ENCODE peak calls at places on chromosomes 3 and 15, in six cellular contexts. E is adrenal gland, O is heart left ventricle, G is esophagus squamous epithelium, V is colonic mucosa, D is keratinocyte. U is an unnamed sample. For H3K27me3, the result is how much of the 10 kb centered on the place peaks cover.

GRCh38 chr3:111667621-111668239 is 72.6 kb upstream of the ZBED2 start:
- DNase-seq in O (no peak), G (peak), D (no peak), E (peak), V (peak), U (peak)

GRCh38 chr3:115912372-115912771 is 289.1 kb downstream of the GAP43 start:
- DNase-seq in V (peak), E (peak), D (no peak), G (no peak), O (peak), U (no peak)

GRCh38 chr3:12170207-12170606 is 11.5 kb upstream of the TIMP4 start:
- DNase-seq in D (no peak), O (no peak), E (no peak), G (no peak), V (no peak), U (no peak)

GRCh38 chr3:16840111-16840444 is 44.7 kb upstream of the PLCL2 start:
- DNase-seq in G (no peak), E (no peak), D (no peak), O (no peak), V (no peak), U (no peak)

GRCh38 chr3:152313430-152313829 is 44.7 kb downstream of the MBNL1 start:
- DNase-seq in E (no peak), G (no peak), D (no peak), O (no peak), V (no peak), U (no peak)

GRCh38 chr3:69328903-69329302 is 57.0 kb downstream of the FRMD4B start:
- DNase-seq in O (no peak), D (no peak), V (no peak), G (no peak), E (no peak), U (no peak)

GRCh38 chr3:174068035-174068434 is 670.5 kb downstream of the NLGN1 start:
- DNase-seq in E (no peak), G (no peak), O (no peak), D (no peak), V (no peak), U (no peak)

GRCh38 chr3:98021821-98022220 is 13.3 kb downstream of the GABRR3 start:
- DNase-seq in O (no peak), E (no peak), V (no peak), D (no peak), G (no peak), U (no peak)

GRCh38 chr15:59315914-59316428 is 56.7 kb downstream of the MYO1E start:
- DNase-seq in E (no peak), G (no peak), D (no peak), V (peak), O (no peak), U (no peak)

GRCh38 chr3:171380084-171380483 is 80.1 kb downstream of the TNIK start:
- DNase-seq in D (no peak), G (no peak), O (no peak), V (no peak), E (no peak), U (no peak)

GRCh38 chr15:40082195-40082868 is 26.3 kb downstream of the BMF start:
- DNase-seq in E (no peak), O (peak), G (no peak), D (no peak), V (peak), U (peak)

GRCh38 chr15:64762546-64762945 is 12.8 kb downstream of the RBPMS2 start:
- DNase-seq in E (no peak), G (no peak), O (no peak), D (no peak), V (no peak), U (no peak)

GRCh38 chr15:64763874-64764273 is 11.5 kb downstream of the RBPMS2 start:
- DNase-seq in O (no peak), E (no peak), V (no peak), G (no peak), D (no peak), U (no peak)

GRCh38 chr15:64763462-64763861 is 11.9 kb downstream of the RBPMS2 start:
- DNase-seq in O (no peak), E (no peak), G (no peak), V (no peak), D (no peak), U (no peak)

GRCh38 chr15:64761156-64761555 is 14.2 kb downstream of the RBPMS2 start:
- DNase-seq in E (no peak), D (no peak), V (no peak), O (no peak), G (no peak), U (no peak)

GRCh38 chr15:64763021-64763420 is 12.4 kb downstream of the RBPMS2 start:
- DNase-seq in V (no peak), O (peak), E (no peak), G (no peak), D (no peak), U (no peak)
- H3K27ac ChIP-seq in V (no peak), O (peak), E (no peak), G (peak), D (no peak), U (no peak)

DNA sequence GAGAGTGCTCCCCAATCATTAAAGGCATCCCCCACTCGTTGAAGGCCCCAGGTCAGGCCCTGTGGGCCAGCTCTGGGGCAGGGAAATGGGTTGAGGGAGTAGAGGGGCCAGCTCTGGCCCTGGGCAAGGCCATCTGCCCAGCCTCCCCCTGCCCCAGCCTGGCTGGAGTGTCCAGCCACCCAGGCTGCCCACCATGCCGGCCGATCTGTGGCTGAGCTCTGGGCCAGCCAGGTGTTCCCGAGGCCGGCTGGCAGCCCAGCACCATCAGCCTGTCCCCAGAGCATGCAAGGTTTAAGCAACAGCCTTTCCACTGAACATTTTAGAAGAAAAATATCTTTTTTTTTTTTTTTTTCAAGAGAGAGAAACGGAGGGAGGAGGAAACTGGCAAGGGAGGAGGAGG is 62.8 kb upstream of the LINGO1 start:
- DNase-seq in O (no peak), E (no peak), V (no peak), D (no peak), G (no peak), U (no peak)
- H3K27me3 ChIP-seq in O (under half), E (under half), V (under half), D (under half), G (half or more), U (under half)

GRCh38 chr15:71082803-71083202 is 32.5 kb upstream of the THSD4 start:
- DNase-seq in V (no peak), O (peak), G (no peak), D (no peak), E (peak), U (no peak)
- H3K27ac ChIP-seq in V (no peak), O (peak), G (peak), D (no peak), E (no peak), U (peak)

DNA sequence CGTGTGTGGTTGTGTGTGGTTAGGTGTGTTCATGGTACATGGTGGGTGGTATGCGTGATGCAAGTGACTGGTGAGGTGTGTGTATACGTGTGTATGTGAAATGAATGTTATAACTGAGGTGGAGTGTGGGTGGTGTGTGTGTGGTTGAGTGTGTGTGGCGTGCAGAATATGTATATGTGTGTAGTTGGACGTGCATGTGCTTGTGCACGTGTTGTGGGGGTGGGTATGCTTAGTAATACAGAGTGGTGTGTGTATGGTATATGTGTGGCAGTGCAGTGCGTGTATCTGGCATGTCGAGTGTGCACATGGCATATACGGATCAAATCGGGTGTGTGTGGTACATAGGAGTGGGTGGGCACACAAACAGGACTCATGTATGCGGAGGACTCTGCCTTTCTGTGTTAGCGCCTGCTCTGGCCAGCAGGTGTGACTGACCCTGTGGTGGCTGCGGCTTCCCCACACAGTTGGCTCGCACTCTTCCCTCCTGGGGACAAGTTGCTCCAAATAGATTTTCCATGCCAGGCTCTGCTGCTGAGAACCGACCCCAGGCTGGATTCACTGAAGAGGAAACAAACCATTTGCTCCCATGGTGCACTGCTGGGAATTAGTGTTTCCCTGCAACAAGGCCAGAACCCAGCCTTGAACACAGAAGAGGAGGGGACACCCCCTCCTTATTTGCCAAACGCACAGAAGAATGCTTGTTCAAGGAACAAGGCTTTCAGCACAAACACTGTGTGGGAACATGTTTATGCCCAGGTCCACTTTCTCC is 1.2 kb upstream of the C3orf70 start:
- DNase-seq in O (no peak), D (no peak), V (no peak), E (no peak), G (no peak), U (no peak)
- H3K27me3 ChIP-seq in O (under half), D (under half), V (under half), E (under half), G (half or more), U (under half)

DNA sequence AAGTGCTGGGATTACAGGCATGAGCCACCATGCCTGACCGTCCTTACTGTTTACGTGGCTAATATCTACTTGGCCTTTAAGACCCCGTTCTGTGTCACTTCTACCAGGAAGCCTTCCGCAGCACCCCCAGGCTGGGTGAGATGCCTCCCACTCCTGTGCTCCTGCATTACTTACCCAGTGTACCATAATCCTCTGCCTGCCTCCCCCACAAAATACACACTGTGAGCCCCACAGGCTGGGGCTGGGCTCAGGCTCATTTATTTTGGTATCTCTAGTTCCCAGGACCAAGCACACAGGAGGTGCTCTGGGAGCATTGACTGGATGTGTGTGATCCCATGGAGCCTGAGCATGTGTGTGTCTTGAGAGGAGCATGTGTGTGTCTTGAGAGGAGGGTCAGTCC is 14.9 kb downstream of the MRAS start:
- DNase-seq in G (no peak), E (no peak), V (no peak), O (no peak), D (no peak), U (no peak)
- H3K27ac ChIP-seq in G (no peak), E (no peak), V (no peak), O (peak), D (no peak), U (no peak)

GRCh38 chr15:74370471-74370870 is 3.0 kb upstream of the CYP11A1 start:
- DNase-seq in G (no peak), D (no peak), O (no peak), E (no peak), V (no peak), U (no peak)

GRCh38 chr15:74369756-74370155 is 2.3 kb upstream of the CYP11A1 start:
- DNase-seq in G (no peak), V (no peak), E (no peak), O (no peak), D (no peak), U (no peak)

GRCh38 chr15:74368121-74368520 is 675 bp upstream of the CYP11A1 start:
- DNase-seq in O (no peak), V (no peak), D (no peak), E (no peak), G (no peak), U (peak)

GRCh38 chr15:74367296-74367854 is at the start of gene CYP11A1:
- DNase-seq in O (no peak), E (peak), G (no peak), D (no peak), V (no peak), U (no peak)

DNA sequence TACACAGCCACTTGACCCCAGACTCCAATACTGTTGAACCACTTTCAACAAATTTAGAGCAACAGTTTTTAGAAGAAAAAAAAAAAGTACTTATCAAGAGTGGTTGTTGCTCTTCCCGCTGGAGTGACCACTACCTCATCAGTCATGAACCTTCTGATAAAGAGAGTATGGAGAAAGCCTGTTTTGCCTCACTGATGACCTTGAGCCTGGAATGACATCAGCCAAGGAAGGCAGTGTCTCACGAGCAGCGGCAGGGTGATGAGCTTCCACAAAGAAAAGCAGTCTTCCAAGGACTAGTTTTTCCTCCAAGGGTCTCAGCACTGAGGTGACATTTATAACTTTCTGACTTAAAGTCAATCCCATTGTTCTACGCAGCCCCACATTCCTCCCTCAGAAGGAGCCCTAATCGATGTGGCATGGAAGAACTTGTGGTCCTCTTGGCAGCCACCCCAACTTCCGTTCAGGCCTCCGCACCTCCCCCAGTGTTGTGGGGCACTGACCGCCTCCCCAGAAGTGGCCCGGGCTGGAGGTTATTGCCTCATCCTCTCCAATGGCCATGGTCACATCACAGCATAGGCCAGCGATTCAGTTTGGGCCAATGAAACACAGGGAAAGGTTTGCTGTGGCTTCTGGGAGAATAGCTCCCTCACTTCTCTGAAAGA is 1.8 kb upstream of the CYP11A1 start:
- DNase-seq in G (no peak), E (peak), O (no peak), V (no peak), D (no peak), U (no peak)
- H3K27me3 ChIP-seq in G (under half), E (under half), O (under half), V (under half), D (half or more), U (under half)

GRCh38 chr3:71006810-71007785 is 576.4 kb downstream of the FOXP1 start:
- DNase-seq in V (no peak), G (no peak), E (no peak), O (no peak), D (peak), U (no peak)

GRCh38 chr3:71001303-71001702 is 582.2 kb downstream of the FOXP1 start:
- DNase-seq in G (no peak), E (no peak), V (no peak), D (no peak), O (no peak), U (no peak)

GRCh38 chr3:71008350-71008923 is 575.1 kb downstream of the FOXP1 start:
- DNase-seq in G (no peak), V (no peak), D (no peak), E (no peak), O (no peak), U (no peak)

GRCh38 chr3:71002298-71002697 is 581.2 kb downstream of the FOXP1 start:
- DNase-seq in E (no peak), O (no peak), G (no peak), D (no peak), V (no peak), U (no peak)

GRCh38 chr3:71005797-71006321 is 577.7 kb downstream of the FOXP1 start:
- DNase-seq in D (no peak), O (no peak), V (no peak), G (no peak), E (no peak), U (no peak)
- H3K27ac ChIP-seq in D (no peak), O (no peak), V (no peak), G (peak), E (no peak), U (no peak)

GRCh38 chr3:128495435-128495970 is 2.5 kb upstream of the GATA2 start:
- DNase-seq in D (no peak), E (no peak), G (no peak), V (no peak), O (no peak), U (no peak)
- H3K27me3 ChIP-seq in D (half or more), E (half or more), G (half or more), V (half or more), O (half or more), U (half or more)

GRCh38 chr15:95996494-95996893 is 334.0 kb upstream of the NR2F2 start:
- DNase-seq in D (no peak), V (no peak), O (no peak), G (no peak), E (no peak), U (no peak)
- H3K27ac ChIP-seq in D (no peak), V (no peak), O (no peak), G (no peak), E (no peak), U (no peak)

GRCh38 chr3:56940331-56940730 is 120.1 kb upstream of the SPATA12 start:
- DNase-seq in D (no peak), E (no peak), O (no peak), V (no peak), G (no peak), U (no peak)
- H3K27me3 ChIP-seq in D (under half), E (under half), O (under half), V (under half), G (under half), U (under half)

U was measured in Peyer's patch.